ENCODE peak calls at places on chromosome 20, in six cellular contexts. One of them, this sample, is unnamed.

GRCh38 chr20:58202039-58202438 is 26.4 kb downstream of the ANKRD60 start:
- DNase-seq in fibroblast of pulmonary artery: no peak
- DNase-seq in MM.1S: no peak
- DNase-seq in fibroblast of mammary gland: no peak
- DNase-seq in WTC11: no peak
- DNase-seq in AG04450: no peak
- DNase-seq in this sample: no peak

GRCh38 chr20:62740286-62741141 is 31.9 kb downstream of the NTSR1 start:
- DNase-seq in WTC11: peak; percentile 13
- DNase-seq in fibroblast of pulmonary artery: peak; percentile 80
- DNase-seq in AG04450: peak; percentile 68
- DNase-seq in MM.1S: peak; percentile 77
- DNase-seq in fibroblast of mammary gland: peak; percentile 94
- DNase-seq in this sample: peak; percentile 55

GRCh38 chr20:63740501-63741353 is 1.2 kb downstream of the SLC2A4RG start:
- DNase-seq in MM.1S: no peak
- DNase-seq in AG04450: peak; percentile 63
- DNase-seq in fibroblast of pulmonary artery: peak; percentile 91
- DNase-seq in fibroblast of mammary gland: peak; percentile 89
- DNase-seq in WTC11: peak; percentile 75
- DNase-seq in this sample: no peak

GRCh38 chr20:52454660-52455059 is 263.1 kb upstream of the ZFP64 start:
- DNase-seq in fibroblast of mammary gland: peak; percentile 49
- DNase-seq in AG04450: peak; percentile 47
- DNase-seq in WTC11: no peak
- DNase-seq in fibroblast of pulmonary artery: peak; percentile 60
- DNase-seq in MM.1S: no peak
- DNase-seq in this sample: no peak

GRCh38 chr20:16194961-16195360 is 378.3 kb downstream of the KIF16B start:
- DNase-seq in fibroblast of pulmonary artery: no peak
- DNase-seq in AG04450: no peak
- DNase-seq in WTC11: no peak
- DNase-seq in fibroblast of mammary gland: no peak
- DNase-seq in MM.1S: no peak
- DNase-seq in this sample: no peak

GRCh38 chr20:34110025-34111013 is 1.7 kb downstream of the EIF2S2 start:
- DNase-seq in MM.1S: peak; percentile 71
- DNase-seq in fibroblast of mammary gland: peak; percentile 40
- DNase-seq in AG04450: no peak
- DNase-seq in WTC11: no peak
- DNase-seq in fibroblast of pulmonary artery: peak; percentile 22
- DNase-seq in this sample: no peak

GRCh38 chr20:31877684-31878083 is 7.2 kb downstream of the TTLL9 start:
- DNase-seq in fibroblast of pulmonary artery: no peak
- DNase-seq in fibroblast of mammary gland: no peak
- DNase-seq in MM.1S: no peak
- DNase-seq in AG04450: no peak
- DNase-seq in WTC11: no peak
- DNase-seq in this sample: no peak

GRCh38 chr20:12595841-12596240 is 412.9 kb upstream of the SPTLC3 start:
- DNase-seq in AG04450: no peak
- DNase-seq in fibroblast of pulmonary artery: no peak
- DNase-seq in WTC11: no peak
- DNase-seq in fibroblast of mammary gland: no peak
- DNase-seq in MM.1S: peak; percentile 24
- DNase-seq in this sample: no peak

GRCh38 chr20:57428611-57429496 is 37.7 kb downstream of the RBM38 start:
- DNase-seq in fibroblast of mammary gland: no peak
- DNase-seq in MM.1S: no peak
- DNase-seq in WTC11: no peak
- DNase-seq in fibroblast of pulmonary artery: no peak
- DNase-seq in AG04450: no peak
- DNase-seq in this sample: no peak

GRCh38 chr20:9409981-9410380 is 104.4 kb upstream of the LAMP5 start:
- DNase-seq in AG04450: peak; percentile 21
- DNase-seq in fibroblast of pulmonary artery: peak; percentile 48
- DNase-seq in WTC11: no peak
- DNase-seq in fibroblast of mammary gland: peak; percentile 90
- DNase-seq in MM.1S: no peak
- DNase-seq in this sample: no peak

GRCh38 chr20:63778034-63778752 is 38.6 kb downstream of the SLC2A4RG start:
- DNase-seq in fibroblast of pulmonary artery: no peak
- DNase-seq in MM.1S: no peak
- DNase-seq in fibroblast of mammary gland: no peak
- DNase-seq in WTC11: no peak
- DNase-seq in AG04450: no peak
- DNase-seq in this sample: no peak

GRCh38 chr20:33316343-33316742 is 33.3 kb downstream of the BPIFB1 start:
- DNase-seq in fibroblast of pulmonary artery: no peak
- DNase-seq in MM.1S: no peak
- DNase-seq in AG04450: no peak
- DNase-seq in fibroblast of mammary gland: no peak
- DNase-seq in WTC11: no peak
- DNase-seq in this sample: no peak

GRCh38 chr20:40279390-40279789 is 409.6 kb downstream of the MAFB start:
- DNase-seq in AG04450: peak; percentile 15
- DNase-seq in WTC11: no peak
- DNase-seq in fibroblast of pulmonary artery: peak; percentile 65
- DNase-seq in fibroblast of mammary gland: peak; percentile 93
- DNase-seq in MM.1S: no peak
- DNase-seq in this sample: no peak

GRCh38 chr20:22687676-22688360 is 103.4 kb upstream of the FOXA2 start:
- DNase-seq in fibroblast of mammary gland: no peak
- DNase-seq in WTC11: no peak
- DNase-seq in MM.1S: no peak
- DNase-seq in fibroblast of pulmonary artery: no peak
- DNase-seq in AG04450: no peak
- DNase-seq in this sample: no peak

GRCh38 chr20:58017237-58017969 is 211.1 kb downstream of the ANKRD60 start:
- DNase-seq in fibroblast of pulmonary artery: no peak
- DNase-seq in fibroblast of mammary gland: no peak
- DNase-seq in AG04450: no peak
- DNase-seq in MM.1S: no peak
- DNase-seq in WTC11: no peak
- DNase-seq in this sample: no peak

GRCh38 chr20:25257130-25257529 is 9.2 kb downstream of the PYGB start:
- DNase-seq in fibroblast of mammary gland: no peak
- DNase-seq in AG04450: no peak
- DNase-seq in MM.1S: no peak
- DNase-seq in WTC11: no peak
- DNase-seq in fibroblast of pulmonary artery: no peak
- DNase-seq in this sample: no peak

GRCh38 chr20:845967-846893 is 12.7 kb downstream of the FAM110A start:
- DNase-seq in WTC11: no peak
- DNase-seq in AG04450: no peak
- DNase-seq in fibroblast of mammary gland: no peak
- DNase-seq in MM.1S: no peak
- DNase-seq in fibroblast of pulmonary artery: no peak
- DNase-seq in this sample: no peak

GRCh38 chr20:56724246-56724757 is 95.2 kb downstream of the TFAP2C start:
- DNase-seq in MM.1S: no peak
- DNase-seq in AG04450: no peak
- DNase-seq in fibroblast of pulmonary artery: no peak
- DNase-seq in fibroblast of mammary gland: no peak
- DNase-seq in WTC11: no peak
- DNase-seq in this sample: no peak

GRCh38 chr20:45592574-45593189 is 13.6 kb upstream of the WFDC8 start:
- DNase-seq in MM.1S: peak; percentile 82
- DNase-seq in AG04450: no peak
- DNase-seq in fibroblast of pulmonary artery: peak; percentile 47
- DNase-seq in WTC11: no peak
- DNase-seq in fibroblast of mammary gland: peak; percentile 71
- DNase-seq in this sample: no peak

GRCh38 chr20:1345756-1346093 is 16.8 kb upstream of the SDCBP2 start:
- DNase-seq in fibroblast of mammary gland: no peak
- DNase-seq in AG04450: no peak
- DNase-seq in fibroblast of pulmonary artery: no peak
- DNase-seq in MM.1S: no peak
- DNase-seq in WTC11: no peak
- DNase-seq in this sample: no peak

GRCh38 chr20:44576297-44576696 is 6.1 kb upstream of the PKIG start:
- DNase-seq in fibroblast of pulmonary artery: peak; percentile 67
- DNase-seq in fibroblast of mammary gland: peak; percentile 88
- DNase-seq in MM.1S: no peak
- DNase-seq in AG04450: no peak
- DNase-seq in WTC11: no peak
- DNase-seq in this sample: no peak
- TF ChIP-seq CTCF in fibroblast of pulmonary artery: peak; percentile 48
- TF ChIP-seq CTCF in fibroblast of mammary gland: peak; percentile 64
- TF ChIP-seq CTCF in MM.1S: no peak
- TF ChIP-seq CTCF in AG04450: peak; percentile 51
- TF ChIP-seq CTCF in WTC11: no peak
- TF ChIP-seq CTCF in this sample: no peak

GRCh38 chr20:35342154-35342769 is 50.0 kb upstream of the FAM83C start:
- DNase-seq in AG04450: no peak
- DNase-seq in fibroblast of mammary gland: peak; percentile 16
- DNase-seq in MM.1S: no peak
- DNase-seq in fibroblast of pulmonary artery: peak; percentile 48
- DNase-seq in WTC11: peak; percentile 18
- DNase-seq in this sample: no peak
- TF ChIP-seq CTCF in AG04450: peak; percentile 38
- TF ChIP-seq CTCF in fibroblast of mammary gland: peak; percentile 25
- TF ChIP-seq CTCF in MM.1S: peak; percentile 18
- TF ChIP-seq CTCF in fibroblast of pulmonary artery: peak; percentile 61
- TF ChIP-seq CTCF in WTC11: no peak
- TF ChIP-seq CTCF in this sample: no peak

DNA sequence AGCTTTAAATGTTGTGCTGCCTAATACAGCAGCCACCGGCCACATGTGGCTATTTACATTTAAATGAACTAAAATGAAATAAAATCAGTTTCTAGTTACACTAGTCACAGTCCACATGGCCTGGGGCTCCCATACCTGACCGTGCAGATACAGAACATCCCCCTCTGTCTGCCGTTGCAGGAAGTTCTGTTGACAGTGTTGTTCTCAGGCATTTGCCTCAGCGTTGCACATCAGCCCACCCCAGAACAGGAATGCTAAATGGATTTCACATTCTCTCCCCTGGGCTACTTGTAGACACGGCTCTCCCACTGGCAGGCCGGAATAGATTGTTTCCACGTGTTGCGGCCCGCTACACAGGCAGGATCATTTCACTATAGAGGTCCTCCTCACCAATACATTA is 26.3 kb downstream of the JAG1 start:
- DNase-seq in fibroblast of mammary gland: peak; percentile 38
- DNase-seq in WTC11: peak; percentile 58
- DNase-seq in MM.1S: no peak
- DNase-seq in fibroblast of pulmonary artery: no peak
- DNase-seq in AG04450: no peak
- DNase-seq in this sample: no peak
- TF ChIP-seq CTCF in fibroblast of mammary gland: peak; percentile 37
- TF ChIP-seq CTCF in WTC11: peak; percentile 19
- TF ChIP-seq CTCF in MM.1S: no peak
- TF ChIP-seq CTCF in fibroblast of pulmonary artery: peak; percentile 29
- TF ChIP-seq CTCF in AG04450: peak; percentile 30
- TF ChIP-seq CTCF in this sample: no peak

GRCh38 chr20:50274570-50275430 is 84.2 kb downstream of the CEBPB start:
- DNase-seq in fibroblast of mammary gland: no peak
- DNase-seq in MM.1S: no peak
- DNase-seq in WTC11: no peak
- DNase-seq in AG04450: no peak
- DNase-seq in fibroblast of pulmonary artery: no peak
- DNase-seq in this sample: no peak

GRCh38 chr20:50271674-50272412 is 81.2 kb downstream of the CEBPB start:
- DNase-seq in WTC11: no peak
- DNase-seq in fibroblast of mammary gland: no peak
- DNase-seq in fibroblast of pulmonary artery: no peak
- DNase-seq in MM.1S: no peak
- DNase-seq in AG04450: no peak
- DNase-seq in this sample: no peak

GRCh38 chr20:50272413-50273120 is 81.9 kb downstream of the CEBPB start:
- DNase-seq in fibroblast of pulmonary artery: no peak
- DNase-seq in WTC11: no peak
- DNase-seq in MM.1S: no peak
- DNase-seq in AG04450: no peak
- DNase-seq in fibroblast of mammary gland: no peak
- DNase-seq in this sample: no peak

GRCh38 chr20:50276119-50277063 is 85.8 kb downstream of the CEBPB start:
- DNase-seq in MM.1S: no peak
- DNase-seq in WTC11: no peak
- DNase-seq in fibroblast of mammary gland: no peak
- DNase-seq in fibroblast of pulmonary artery: no peak
- DNase-seq in AG04450: no peak
- DNase-seq in this sample: no peak

GRCh38 chr20:50273601-50274491 is 83.2 kb downstream of the CEBPB start:
- DNase-seq in MM.1S: no peak
- DNase-seq in fibroblast of pulmonary artery: no peak
- DNase-seq in WTC11: peak; percentile 26
- DNase-seq in fibroblast of mammary gland: no peak
- DNase-seq in AG04450: no peak
- DNase-seq in this sample: no peak
- TF ChIP-seq CTCF in MM.1S: no peak
- TF ChIP-seq CTCF in fibroblast of pulmonary artery: no peak
- TF ChIP-seq CTCF in WTC11: no peak
- TF ChIP-seq CTCF in fibroblast of mammary gland: no peak
- TF ChIP-seq CTCF in AG04450: no peak
- TF ChIP-seq CTCF in this sample: no peak

DNA sequence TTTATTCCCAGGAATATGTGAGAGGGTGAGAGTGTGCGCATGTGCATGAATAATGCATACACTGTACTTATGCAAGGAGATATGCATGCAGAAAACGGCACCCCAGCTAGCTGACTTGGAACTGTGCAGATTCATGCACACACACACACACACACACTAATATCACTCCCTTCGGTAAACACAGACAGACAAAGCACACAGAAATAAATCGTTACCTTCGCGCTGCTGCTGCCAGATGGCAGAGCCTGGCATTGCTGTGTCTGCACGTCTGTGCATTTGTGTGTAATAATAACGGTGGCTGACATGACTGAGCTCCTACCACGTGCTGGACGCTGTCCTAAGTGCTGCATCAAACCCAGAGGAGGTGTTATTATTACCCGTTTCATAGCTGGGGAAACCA is 36.8 kb downstream of the PREX1 start:
- DNase-seq in WTC11: no peak
- DNase-seq in AG04450: no peak
- DNase-seq in fibroblast of mammary gland: no peak
- DNase-seq in fibroblast of pulmonary artery: no peak
- DNase-seq in MM.1S: no peak
- DNase-seq in this sample: no peak
- TF ChIP-seq CTCF in WTC11: no peak
- TF ChIP-seq CTCF in AG04450: no peak
- TF ChIP-seq CTCF in fibroblast of mammary gland: no peak
- TF ChIP-seq CTCF in fibroblast of pulmonary artery: no peak
- TF ChIP-seq CTCF in MM.1S: no peak
- TF ChIP-seq CTCF in this sample: no peak